ENCODE peak calls at places on chromosomes 4 and X, in seven cellular contexts. One of them, this sample, is unnamed.

GRCh38 chr4:146998157-146998556 is 52.5 kb upstream of the TTC29 start:
- DNase-seq in activated T-helper 1 cell treated with anti-CD3 and anti-CD28 coated beads, Interleukin-12 subunit alpha, Interleukin-12 subunit beta, Interleukin-2, Interleukin-4 antibody, amounts not matched to agents 30 ng/mL and 10 ng/mL and 1 ng/mL, durations not matched to agents 14 hours and 24 hours and 36 hours: no peak
- DNase-seq in heart right ventricle: no peak
- DNase-seq in Right ventricle myocardium superior: no peak
- DNase-seq in GM12891: no peak
- DNase-seq in astrocyte of the spinal cord: no peak
- DNase-seq in ELR: no peak
- DNase-seq in this sample: no peak

GRCh38 chr4:111208970-111209369 is 586.1 kb upstream of the PITX2 start:
- DNase-seq in Right ventricle myocardium superior: no peak
- DNase-seq in astrocyte of the spinal cord: no peak
- DNase-seq in ELR: no peak
- DNase-seq in GM12891: no peak
- DNase-seq in activated T-helper 1 cell treated with anti-CD3 and anti-CD28 coated beads, Interleukin-12 subunit alpha, Interleukin-12 subunit beta, Interleukin-2, Interleukin-4 antibody, amounts not matched to agents 30 ng/mL and 10 ng/mL and 1 ng/mL, durations not matched to agents 14 hours and 24 hours and 36 hours: no peak
- DNase-seq in heart right ventricle: no peak
- DNase-seq in this sample: no peak

GRCh38 chr4:77021614-77022089 is 54.1 kb downstream of the CCNI start:
- DNase-seq in GM12891: no peak
- DNase-seq in astrocyte of the spinal cord: peak
- DNase-seq in heart right ventricle: no peak
- DNase-seq in activated T-helper 1 cell treated with anti-CD3 and anti-CD28 coated beads, Interleukin-12 subunit alpha, Interleukin-12 subunit beta, Interleukin-2, Interleukin-4 antibody, amounts not matched to agents 30 ng/mL and 10 ng/mL and 1 ng/mL, durations not matched to agents 14 hours and 24 hours and 36 hours: no peak
- DNase-seq in ELR: no peak
- DNase-seq in Right ventricle myocardium superior: no peak
- DNase-seq in this sample: no peak

GRCh38 chrX:154051210-154051810 is 31.6 kb upstream of the IRAK1 start:
- DNase-seq in Right ventricle myocardium superior: peak
- DNase-seq in activated T-helper 1 cell treated with anti-CD3 and anti-CD28 coated beads, Interleukin-12 subunit alpha, Interleukin-12 subunit beta, Interleukin-2, Interleukin-4 antibody, amounts not matched to agents 30 ng/mL and 10 ng/mL and 1 ng/mL, durations not matched to agents 14 hours and 24 hours and 36 hours: peak
- DNase-seq in astrocyte of the spinal cord: peak
- DNase-seq in heart right ventricle: peak
- DNase-seq in GM12891: no peak
- DNase-seq in ELR: peak
- DNase-seq in this sample: peak

GRCh38 chr4:44908565-44908964 is 182.2 kb upstream of the GNPDA2 start:
- DNase-seq in astrocyte of the spinal cord: no peak
- DNase-seq in GM12891: no peak
- DNase-seq in Right ventricle myocardium superior: no peak
- DNase-seq in ELR: no peak
- DNase-seq in heart right ventricle: no peak
- DNase-seq in activated T-helper 1 cell treated with anti-CD3 and anti-CD28 coated beads, Interleukin-12 subunit alpha, Interleukin-12 subunit beta, Interleukin-2, Interleukin-4 antibody, amounts not matched to agents 30 ng/mL and 10 ng/mL and 1 ng/mL, durations not matched to agents 14 hours and 24 hours and 36 hours: no peak
- DNase-seq in this sample: no peak

GRCh38 chrX:124211312-124211942 is 121.0 kb upstream of the TEX13D start:
- DNase-seq in activated T-helper 1 cell treated with anti-CD3 and anti-CD28 coated beads, Interleukin-12 subunit alpha, Interleukin-12 subunit beta, Interleukin-2, Interleukin-4 antibody, amounts not matched to agents 30 ng/mL and 10 ng/mL and 1 ng/mL, durations not matched to agents 14 hours and 24 hours and 36 hours: peak
- DNase-seq in ELR: peak
- DNase-seq in astrocyte of the spinal cord: no peak
- DNase-seq in heart right ventricle: no peak
- DNase-seq in Right ventricle myocardium superior: no peak
- DNase-seq in GM12891: no peak
- DNase-seq in this sample: peak

GRCh38 chr4:3399277-3400194 is 42.2 kb upstream of the HGFAC start:
- DNase-seq in GM12891: no peak
- DNase-seq in heart right ventricle: peak
- DNase-seq in activated T-helper 1 cell treated with anti-CD3 and anti-CD28 coated beads, Interleukin-12 subunit alpha, Interleukin-12 subunit beta, Interleukin-2, Interleukin-4 antibody, amounts not matched to agents 30 ng/mL and 10 ng/mL and 1 ng/mL, durations not matched to agents 14 hours and 24 hours and 36 hours: no peak
- DNase-seq in Right ventricle myocardium superior: no peak
- DNase-seq in astrocyte of the spinal cord: peak
- DNase-seq in ELR: peak
- DNase-seq in this sample: no peak

GRCh38 chrX:120476714-120477113 is 7.6 kb upstream of the LAMP2 start:
- DNase-seq in Right ventricle myocardium superior: no peak
- DNase-seq in astrocyte of the spinal cord: no peak
- DNase-seq in heart right ventricle: no peak
- DNase-seq in activated T-helper 1 cell treated with anti-CD3 and anti-CD28 coated beads, Interleukin-12 subunit alpha, Interleukin-12 subunit beta, Interleukin-2, Interleukin-4 antibody, amounts not matched to agents 30 ng/mL and 10 ng/mL and 1 ng/mL, durations not matched to agents 14 hours and 24 hours and 36 hours: no peak
- DNase-seq in GM12891: no peak
- DNase-seq in ELR: no peak
- DNase-seq in this sample: no peak

GRCh38 chrX:110316351-110317078 is 1.4 kb downstream of the AMMECR1 start:
- DNase-seq in activated T-helper 1 cell treated with anti-CD3 and anti-CD28 coated beads, Interleukin-12 subunit alpha, Interleukin-12 subunit beta, Interleukin-2, Interleukin-4 antibody, amounts not matched to agents 30 ng/mL and 10 ng/mL and 1 ng/mL, durations not matched to agents 14 hours and 24 hours and 36 hours: no peak
- DNase-seq in ELR: peak
- DNase-seq in heart right ventricle: no peak
- DNase-seq in GM12891: no peak
- DNase-seq in astrocyte of the spinal cord: peak
- DNase-seq in Right ventricle myocardium superior: no peak
- DNase-seq in this sample: no peak

GRCh38 chr4:173257732-173258717 is 76.1 kb downstream of the HMGB2 start:
- DNase-seq in astrocyte of the spinal cord: peak
- DNase-seq in Right ventricle myocardium superior: peak
- DNase-seq in activated T-helper 1 cell treated with anti-CD3 and anti-CD28 coated beads, Interleukin-12 subunit alpha, Interleukin-12 subunit beta, Interleukin-2, Interleukin-4 antibody, amounts not matched to agents 30 ng/mL and 10 ng/mL and 1 ng/mL, durations not matched to agents 14 hours and 24 hours and 36 hours: peak
- DNase-seq in ELR: peak
- DNase-seq in GM12891: no peak
- DNase-seq in heart right ventricle: peak
- DNase-seq in this sample: peak

GRCh38 chr4:74821541-74821940 is 27.2 kb upstream of the BTC start:
- DNase-seq in heart right ventricle: no peak
- DNase-seq in activated T-helper 1 cell treated with anti-CD3 and anti-CD28 coated beads, Interleukin-12 subunit alpha, Interleukin-12 subunit beta, Interleukin-2, Interleukin-4 antibody, amounts not matched to agents 30 ng/mL and 10 ng/mL and 1 ng/mL, durations not matched to agents 14 hours and 24 hours and 36 hours: no peak
- DNase-seq in GM12891: no peak
- DNase-seq in ELR: no peak
- DNase-seq in astrocyte of the spinal cord: no peak
- DNase-seq in Right ventricle myocardium superior: no peak
- DNase-seq in this sample: no peak

GRCh38 chrX:43106009-43106408 is 328.0 kb upstream of the PPP1R2C start:
- DNase-seq in GM12891: no peak
- DNase-seq in heart right ventricle: no peak
- DNase-seq in activated T-helper 1 cell treated with anti-CD3 and anti-CD28 coated beads, Interleukin-12 subunit alpha, Interleukin-12 subunit beta, Interleukin-2, Interleukin-4 antibody, amounts not matched to agents 30 ng/mL and 10 ng/mL and 1 ng/mL, durations not matched to agents 14 hours and 24 hours and 36 hours: no peak
- DNase-seq in Right ventricle myocardium superior: no peak
- DNase-seq in astrocyte of the spinal cord: no peak
- DNase-seq in ELR: no peak
- DNase-seq in this sample: peak

GRCh38 chr4:83484500-83485431 is at the start of gene ABRAXAS1:
- DNase-seq in activated T-helper 1 cell treated with anti-CD3 and anti-CD28 coated beads, Interleukin-12 subunit alpha, Interleukin-12 subunit beta, Interleukin-2, Interleukin-4 antibody, amounts not matched to agents 30 ng/mL and 10 ng/mL and 1 ng/mL, durations not matched to agents 14 hours and 24 hours and 36 hours: peak
- DNase-seq in heart right ventricle: peak
- DNase-seq in ELR: peak
- DNase-seq in GM12891: peak
- DNase-seq in astrocyte of the spinal cord: peak
- DNase-seq in Right ventricle myocardium superior: peak
- DNase-seq in this sample: peak

This sample was measured in naive thymus-derived CD8-positive, alpha-beta T cell.